ENCODE peak calls at places on chromosomes 13 and 19, in eight cellular contexts. One of them, this sample, is unnamed.
A peak's percentile ranks its signal among the peaks of the same experiment; 100 is the strongest.

GRCh38 chr13:72960541-72960940 is 98.3 kb upstream of the KLF5 start:
- DNase-seq in SHP77: no peak
- DNase-seq in activated B cell treated with CpG ODN at 0.5 μM for 24 hours: no peak
- DNase-seq in thoracic aorta: no peak
- DNase-seq in right cardiac atrium: no peak
- DNase-seq in stimulated activated CD8-positive, alpha-beta memory T cell treated with anti-CD3 and anti-CD28 coated beads, Interleukin-7, amount 100 ng/mL, for 48 hours: no peak
- DNase-seq in kidney epithelial cell: no peak
- DNase-seq in NCI-H345: peak; percentile 94
- DNase-seq in this sample: no peak

GRCh38 chr13:112756081-112756480 is 66.2 kb downstream of the ATP11A start:
- DNase-seq in SHP77: no peak
- DNase-seq in activated B cell treated with CpG ODN at 0.5 μM for 24 hours: no peak
- DNase-seq in thoracic aorta: no peak
- DNase-seq in right cardiac atrium: no peak
- DNase-seq in stimulated activated CD8-positive, alpha-beta memory T cell treated with anti-CD3 and anti-CD28 coated beads, Interleukin-7, amount 100 ng/mL, for 48 hours: no peak
- DNase-seq in kidney epithelial cell: no peak
- DNase-seq in NCI-H345: no peak
- DNase-seq in this sample: no peak

GRCh38 chr19:17775245-17775927 is 19.6 kb upstream of the B3GNT3 start:
- DNase-seq in SHP77: no peak
- DNase-seq in activated B cell treated with CpG ODN at 0.5 μM for 24 hours: no peak
- DNase-seq in thoracic aorta: no peak
- DNase-seq in right cardiac atrium: peak; percentile 71
- DNase-seq in stimulated activated CD8-positive, alpha-beta memory T cell treated with anti-CD3 and anti-CD28 coated beads, Interleukin-7, amount 100 ng/mL, for 48 hours: no peak
- DNase-seq in kidney epithelial cell: no peak
- DNase-seq in NCI-H345: no peak
- DNase-seq in this sample: no peak

GRCh38 chr13:110387451-110388140 is 80.5 kb downstream of the COL4A2 start:
- DNase-seq in SHP77: peak; percentile 53
- DNase-seq in activated B cell treated with CpG ODN at 0.5 μM for 24 hours: no peak
- DNase-seq in thoracic aorta: peak; percentile 56
- DNase-seq in right cardiac atrium: peak; percentile 75
- DNase-seq in stimulated activated CD8-positive, alpha-beta memory T cell treated with anti-CD3 and anti-CD28 coated beads, Interleukin-7, amount 100 ng/mL, for 48 hours: no peak
- DNase-seq in kidney epithelial cell: no peak
- DNase-seq in NCI-H345: no peak
- DNase-seq in this sample: no peak

GRCh38 chr13:40060318-40061007 is 405.0 kb downstream of the COG6 start:
- DNase-seq in SHP77: no peak
- DNase-seq in activated B cell treated with CpG ODN at 0.5 μM for 24 hours: no peak
- DNase-seq in thoracic aorta: peak; percentile 24
- DNase-seq in right cardiac atrium: peak; percentile 77
- DNase-seq in stimulated activated CD8-positive, alpha-beta memory T cell treated with anti-CD3 and anti-CD28 coated beads, Interleukin-7, amount 100 ng/mL, for 48 hours: peak; percentile 55
- DNase-seq in kidney epithelial cell: no peak
- DNase-seq in NCI-H345: peak; percentile 44
- DNase-seq in this sample: no peak

GRCh38 chr19:40165362-40165937 is 25.8 kb upstream of the MAP3K10 start:
- DNase-seq in SHP77: peak; percentile 34
- DNase-seq in activated B cell treated with CpG ODN at 0.5 μM for 24 hours: peak; percentile 39
- DNase-seq in thoracic aorta: no peak
- DNase-seq in right cardiac atrium: peak; percentile 73
- DNase-seq in stimulated activated CD8-positive, alpha-beta memory T cell treated with anti-CD3 and anti-CD28 coated beads, Interleukin-7, amount 100 ng/mL, for 48 hours: peak; percentile 53
- DNase-seq in kidney epithelial cell: no peak
- DNase-seq in NCI-H345: peak; percentile 38
- DNase-seq in this sample: peak; percentile 35

GRCh38 chr13:28320884-28321574 is 173.9 kb downstream of the FLT1 start:
- DNase-seq in SHP77: peak; percentile 10
- DNase-seq in activated B cell treated with CpG ODN at 0.5 μM for 24 hours: no peak
- DNase-seq in thoracic aorta: no peak
- DNase-seq in right cardiac atrium: no peak
- DNase-seq in stimulated activated CD8-positive, alpha-beta memory T cell treated with anti-CD3 and anti-CD28 coated beads, Interleukin-7, amount 100 ng/mL, for 48 hours: no peak
- DNase-seq in kidney epithelial cell: no peak
- DNase-seq in NCI-H345: peak; percentile 37
- DNase-seq in this sample: no peak

GRCh38 chr19:49676136-49676689 is 858 bp upstream of the PRMT1 start:
- DNase-seq in SHP77: peak; percentile 86
- DNase-seq in activated B cell treated with CpG ODN at 0.5 μM for 24 hours: peak; percentile 39
- DNase-seq in thoracic aorta: no peak
- DNase-seq in right cardiac atrium: peak; percentile 91
- DNase-seq in stimulated activated CD8-positive, alpha-beta memory T cell treated with anti-CD3 and anti-CD28 coated beads, Interleukin-7, amount 100 ng/mL, for 48 hours: peak; percentile 56
- DNase-seq in kidney epithelial cell: peak; percentile 81
- DNase-seq in NCI-H345: peak; percentile 83
- DNase-seq in this sample: peak; percentile 83

GRCh38 chr13:68810660-68811059 is 1297.0 kb upstream of the ATXN8OS start:
- DNase-seq in SHP77: no peak
- DNase-seq in activated B cell treated with CpG ODN at 0.5 μM for 24 hours: no peak
- DNase-seq in thoracic aorta: no peak
- DNase-seq in right cardiac atrium: no peak
- DNase-seq in stimulated activated CD8-positive, alpha-beta memory T cell treated with anti-CD3 and anti-CD28 coated beads, Interleukin-7, amount 100 ng/mL, for 48 hours: no peak
- DNase-seq in kidney epithelial cell: no peak
- DNase-seq in NCI-H345: no peak
- DNase-seq in this sample: no peak

GRCh38 chr19:1725100-1726064 is 27.9 kb upstream of the ONECUT3 start:
- DNase-seq in SHP77: peak; percentile 70
- DNase-seq in activated B cell treated with CpG ODN at 0.5 μM for 24 hours: no peak
- DNase-seq in thoracic aorta: no peak
- DNase-seq in right cardiac atrium: peak; percentile 86
- DNase-seq in stimulated activated CD8-positive, alpha-beta memory T cell treated with anti-CD3 and anti-CD28 coated beads, Interleukin-7, amount 100 ng/mL, for 48 hours: peak; percentile 30
- DNase-seq in kidney epithelial cell: no peak
- DNase-seq in NCI-H345: peak; percentile 47
- DNase-seq in this sample: no peak

GRCh38 chr13:48551329-48551728 is 18.4 kb upstream of the RCBTB2 start:
- DNase-seq in SHP77: no peak
- DNase-seq in activated B cell treated with CpG ODN at 0.5 μM for 24 hours: no peak
- DNase-seq in thoracic aorta: no peak
- DNase-seq in right cardiac atrium: no peak
- DNase-seq in stimulated activated CD8-positive, alpha-beta memory T cell treated with anti-CD3 and anti-CD28 coated beads, Interleukin-7, amount 100 ng/mL, for 48 hours: no peak
- DNase-seq in kidney epithelial cell: no peak
- DNase-seq in NCI-H345: no peak
- DNase-seq in this sample: no peak

GRCh38 chr13:25423831-25424230 is 52.1 kb downstream of the ATP8A2 start:
- DNase-seq in SHP77: no peak
- DNase-seq in activated B cell treated with CpG ODN at 0.5 μM for 24 hours: no peak
- DNase-seq in thoracic aorta: no peak
- DNase-seq in right cardiac atrium: no peak
- DNase-seq in stimulated activated CD8-positive, alpha-beta memory T cell treated with anti-CD3 and anti-CD28 coated beads, Interleukin-7, amount 100 ng/mL, for 48 hours: no peak
- DNase-seq in kidney epithelial cell: no peak
- DNase-seq in NCI-H345: no peak
- DNase-seq in this sample: no peak

GRCh38 chr19:3407556-3408516 is 41.5 kb downstream of the NFIC start:
- DNase-seq in SHP77: no peak
- DNase-seq in activated B cell treated with CpG ODN at 0.5 μM for 24 hours: no peak
- DNase-seq in thoracic aorta: no peak
- DNase-seq in right cardiac atrium: peak; percentile 89
- DNase-seq in stimulated activated CD8-positive, alpha-beta memory T cell treated with anti-CD3 and anti-CD28 coated beads, Interleukin-7, amount 100 ng/mL, for 48 hours: no peak
- DNase-seq in kidney epithelial cell: no peak
- DNase-seq in NCI-H345: no peak
- DNase-seq in this sample: no peak

GRCh38 chr19:10416380-10417257 is 3.7 kb upstream of the PDE4A start:
- DNase-seq in SHP77: peak; percentile 74
- DNase-seq in activated B cell treated with CpG ODN at 0.5 μM for 24 hours: peak; percentile 97
- DNase-seq in thoracic aorta: peak; percentile 68
- DNase-seq in right cardiac atrium: peak; percentile 91
- DNase-seq in stimulated activated CD8-positive, alpha-beta memory T cell treated with anti-CD3 and anti-CD28 coated beads, Interleukin-7, amount 100 ng/mL, for 48 hours: peak; percentile 91
- DNase-seq in kidney epithelial cell: no peak
- DNase-seq in NCI-H345: peak; percentile 90
- DNase-seq in this sample: peak; percentile 80

GRCh38 chr13:34114581-34114980 is 296.6 kb downstream of the RFC3 start:
- DNase-seq in SHP77: no peak
- DNase-seq in activated B cell treated with CpG ODN at 0.5 μM for 24 hours: no peak
- DNase-seq in thoracic aorta: no peak
- DNase-seq in right cardiac atrium: no peak
- DNase-seq in stimulated activated CD8-positive, alpha-beta memory T cell treated with anti-CD3 and anti-CD28 coated beads, Interleukin-7, amount 100 ng/mL, for 48 hours: no peak
- DNase-seq in kidney epithelial cell: no peak
- DNase-seq in NCI-H345: no peak
- DNase-seq in this sample: no peak

GRCh38 chr19:35120898-35121297 is 5.3 kb downstream of the FXYD3 start:
- DNase-seq in SHP77: no peak
- DNase-seq in activated B cell treated with CpG ODN at 0.5 μM for 24 hours: no peak
- DNase-seq in thoracic aorta: no peak
- DNase-seq in right cardiac atrium: peak; percentile 5
- DNase-seq in stimulated activated CD8-positive, alpha-beta memory T cell treated with anti-CD3 and anti-CD28 coated beads, Interleukin-7, amount 100 ng/mL, for 48 hours: no peak
- DNase-seq in kidney epithelial cell: no peak
- DNase-seq in NCI-H345: no peak
- DNase-seq in this sample: no peak

GRCh38 chr19:48210005-48210404 is 39.5 kb downstream of the ZSWIM9 start:
- DNase-seq in SHP77: no peak
- DNase-seq in activated B cell treated with CpG ODN at 0.5 μM for 24 hours: no peak
- DNase-seq in thoracic aorta: no peak
- DNase-seq in right cardiac atrium: no peak
- DNase-seq in stimulated activated CD8-positive, alpha-beta memory T cell treated with anti-CD3 and anti-CD28 coated beads, Interleukin-7, amount 100 ng/mL, for 48 hours: no peak
- DNase-seq in kidney epithelial cell: no peak
- DNase-seq in NCI-H345: no peak
- DNase-seq in this sample: no peak

GRCh38 chr13:42821437-42821836 is 40.1 kb downstream of the FAM216B start:
- DNase-seq in SHP77: no peak
- DNase-seq in activated B cell treated with CpG ODN at 0.5 μM for 24 hours: no peak
- DNase-seq in thoracic aorta: no peak
- DNase-seq in right cardiac atrium: no peak
- DNase-seq in stimulated activated CD8-positive, alpha-beta memory T cell treated with anti-CD3 and anti-CD28 coated beads, Interleukin-7, amount 100 ng/mL, for 48 hours: no peak
- DNase-seq in kidney epithelial cell: no peak
- DNase-seq in NCI-H345: no peak
- DNase-seq in this sample: no peak

GRCh38 chr19:3210347-3211017 is 14.0 kb upstream of the CELF5 start:
- DNase-seq in SHP77: peak; percentile 16
- DNase-seq in activated B cell treated with CpG ODN at 0.5 μM for 24 hours: peak; percentile 62
- DNase-seq in thoracic aorta: no peak
- DNase-seq in right cardiac atrium: peak; percentile 80
- DNase-seq in stimulated activated CD8-positive, alpha-beta memory T cell treated with anti-CD3 and anti-CD28 coated beads, Interleukin-7, amount 100 ng/mL, for 48 hours: peak; percentile 58
- DNase-seq in kidney epithelial cell: no peak
- DNase-seq in NCI-H345: peak; percentile 4
- DNase-seq in this sample: peak; percentile 27

This sample was measured in NT2/D1.